ENCODE peak calls at places on chromosomes 13 and 19, in seven cellular contexts. P is stimulated activated CD4-positive, alpha-beta T cell treated with anti-CD3 and anti-CD28 coated beads, Interleukin-1b, Interleukin-23, amount 100 ng/mL, for 24 hours; D is choroid plexus epithelial cell; G is body of pancreas; A is fibroblast of villous mesenchyme; H is anterior cingulate cortex; V is SK-N-DZ. T is an unnamed sample.

GRCh38 chr19:41324921-41325639 is 15.1 kb downstream of the CCDC97 start:
- DNase-seq in P (no peak), D (peak), G (peak), A (peak), H (no peak), V (peak), T (peak)

GRCh38 chr19:32876919-32877285 is 7.3 kb upstream of the SLC7A9 start:
- DNase-seq in P (no peak), D (peak), G (no peak), A (peak), H (no peak), V (no peak), T (peak)

GRCh38 chr19:2809387-2810140 is 10.1 kb upstream of the ZNF554 start:
- DNase-seq in P (no peak), D (no peak), G (no peak), A (no peak), H (no peak), V (no peak), T (no peak)

GRCh38 chr19:33437351-33438015 is 64.0 kb downstream of the CEBPG start:
- DNase-seq in P (no peak), D (no peak), G (no peak), A (no peak), H (no peak), V (peak), T (no peak)

GRCh38 chr13:45728759-45729158 is 26.6 kb downstream of the CBY2 start:
- DNase-seq in P (no peak), D (no peak), G (no peak), A (no peak), H (no peak), V (peak), T (no peak)

GRCh38 chr13:79225487-79226232 is 180.4 kb downstream of the RBM26 start:
- DNase-seq in P (no peak), D (no peak), G (no peak), A (peak), H (no peak), V (peak), T (no peak)

GRCh38 chr13:87130401-87130800 is 540.8 kb upstream of the SLITRK5 start:
- DNase-seq in P (no peak), D (peak), G (no peak), A (no peak), H (no peak), V (no peak), T (no peak)

GRCh38 chr19:1624458-1624857 is 19.2 kb upstream of the UQCR11 start:
- DNase-seq in P (peak), D (peak), G (peak), A (peak), H (peak), V (peak), T (peak)

GRCh38 chr19:40245506-40246128 is 19.1 kb upstream of the CCNP start:
- DNase-seq in P (no peak), D (no peak), G (no peak), A (no peak), H (no peak), V (no peak), T (no peak)

GRCh38 chr19:2154587-2155075 is 3.3 kb upstream of the AP3D1 start:
- DNase-seq in P (no peak), D (no peak), G (no peak), A (peak), H (no peak), V (no peak), T (peak)

GRCh38 chr13:100125946-100126345 is 37.1 kb downstream of the PCCA start:
- DNase-seq in P (no peak), D (no peak), G (no peak), A (no peak), H (no peak), V (no peak), T (no peak)

GRCh38 chr13:101714195-101714594 is 261.7 kb downstream of the ITGBL1 start:
- DNase-seq in P (no peak), D (no peak), G (no peak), A (no peak), H (no peak), V (no peak), T (no peak)

GRCh38 chr19:56136362-56136761 is 4.7 kb upstream of the ZNF444 start:
- DNase-seq in P (no peak), D (peak), G (peak), A (no peak), H (no peak), V (no peak), T (no peak)

GRCh38 chr13:23844132-23844531 is 45.1 kb downstream of the MIPEP start:
- DNase-seq in P (no peak), D (no peak), G (no peak), A (no peak), H (no peak), V (no peak), T (no peak)

GRCh38 chr13:38394777-38395504 is 45.3 kb downstream of the UFM1 start:
- DNase-seq in P (no peak), D (no peak), G (no peak), A (peak), H (no peak), V (no peak), T (no peak)

GRCh38 chr13:28590450-28590849 is 68.5 kb upstream of the POMP start:
- DNase-seq in P (no peak), D (no peak), G (no peak), A (no peak), H (no peak), V (no peak), T (no peak)

GRCh38 chr19:16587031-16588023 is 15.1 kb upstream of the SLC35E1 start:
- DNase-seq in P (no peak), D (peak), G (peak), A (peak), H (no peak), V (no peak), T (peak)

GRCh38 chr19:9967326-9967725 is 31.0 kb upstream of the OLFM2 start:
- DNase-seq in P (no peak), D (peak), G (no peak), A (no peak), H (no peak), V (no peak), T (no peak)

GRCh38 chr19:15332311-15332996 is at the start of gene BRD4:
- DNase-seq in P (peak), D (peak), G (peak), A (peak), H (peak), V (peak), T (peak)